ENCODE peak calls at places on chromosomes 2 and 18, in five cellular contexts. One of them, this sample, is unnamed.

GRCh38 chr2:224875870-224876269 is 159.7 kb upstream of the CCDC195 start:
- DNase-seq in kidney epithelial cell: no peak
- DNase-seq in GM12864: no peak
- DNase-seq in fibroblast of lung: no peak
- DNase-seq in epithelial cell of esophagus: no peak
- DNase-seq in this sample: no peak

GRCh38 chr2:112173646-112174319 is 35.6 kb downstream of the FBLN7 start:
- DNase-seq in fibroblast of lung: no peak
- DNase-seq in kidney epithelial cell: peak; percentile 75
- DNase-seq in GM12864: no peak
- DNase-seq in epithelial cell of esophagus: no peak
- DNase-seq in this sample: no peak

GRCh38 chr18:41923495-41923894 is 31.5 kb upstream of the PIK3C3 start:
- DNase-seq in fibroblast of lung: no peak
- DNase-seq in GM12864: no peak
- DNase-seq in epithelial cell of esophagus: no peak
- DNase-seq in kidney epithelial cell: no peak
- DNase-seq in this sample: no peak

GRCh38 chr2:202494300-202494699 is 118.2 kb downstream of the BMPR2 start:
- DNase-seq in GM12864: no peak
- DNase-seq in epithelial cell of esophagus: peak; percentile 30
- DNase-seq in kidney epithelial cell: no peak
- DNase-seq in fibroblast of lung: peak; percentile 92
- DNase-seq in this sample: no peak

GRCh38 chr2:15281681-15282080 is 279.5 kb downstream of the NBAS start:
- DNase-seq in kidney epithelial cell: no peak
- DNase-seq in fibroblast of lung: no peak
- DNase-seq in epithelial cell of esophagus: no peak
- DNase-seq in GM12864: no peak
- DNase-seq in this sample: no peak

GRCh38 chr2:68905116-68905515 is 33.9 kb upstream of the BMP10 start:
- DNase-seq in kidney epithelial cell: no peak
- DNase-seq in GM12864: no peak
- DNase-seq in fibroblast of lung: peak; percentile 36
- DNase-seq in epithelial cell of esophagus: no peak
- DNase-seq in this sample: no peak

GRCh38 chr2:33034784-33035183 is 88.0 kb downstream of the LTBP1 start:
- DNase-seq in GM12864: no peak
- DNase-seq in fibroblast of lung: peak; percentile 76
- DNase-seq in kidney epithelial cell: no peak
- DNase-seq in epithelial cell of esophagus: peak; percentile 34
- DNase-seq in this sample: no peak

GRCh38 chr2:131148426-131148825 is 43.3 kb downstream of the PLEKHB2 start:
- DNase-seq in fibroblast of lung: no peak
- DNase-seq in GM12864: no peak
- DNase-seq in epithelial cell of esophagus: no peak
- DNase-seq in kidney epithelial cell: no peak
- DNase-seq in this sample: no peak

GRCh38 chr2:145744541-145745386 is 1224.8 kb upstream of the ZEB2 start:
- DNase-seq in fibroblast of lung: peak; percentile 87
- DNase-seq in epithelial cell of esophagus: peak; percentile 92
- DNase-seq in GM12864: no peak
- DNase-seq in kidney epithelial cell: peak; percentile 58
- DNase-seq in this sample: no peak

DNA sequence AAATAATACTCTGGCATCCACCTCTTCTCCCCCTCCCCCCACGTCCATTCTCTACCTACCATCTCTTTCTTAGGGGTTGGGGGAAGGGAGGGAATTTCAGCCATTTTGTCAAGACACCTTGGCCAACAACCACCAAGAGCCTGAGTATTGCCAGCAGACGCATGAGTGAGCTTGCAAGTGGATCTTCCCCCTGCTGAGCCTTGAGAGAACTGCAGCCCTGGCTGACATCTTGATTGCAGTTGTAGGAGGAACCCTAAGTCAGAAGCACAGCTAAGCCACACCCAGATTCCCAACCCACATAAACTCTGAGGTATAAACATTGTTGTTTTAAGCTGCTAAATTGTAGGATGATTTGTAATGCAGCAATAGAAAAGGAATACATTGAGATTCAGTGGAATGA is 165.6 kb downstream of the TMEFF2 start:
- DNase-seq in GM12864: peak; percentile 19
- DNase-seq in epithelial cell of esophagus: peak; percentile 69
- DNase-seq in fibroblast of lung: peak; percentile 24
- DNase-seq in kidney epithelial cell: no peak
- DNase-seq in this sample: no peak
- TF ChIP-seq CTCF in GM12864: peak; percentile 67
- TF ChIP-seq CTCF in epithelial cell of esophagus: peak; percentile 62
- TF ChIP-seq CTCF in fibroblast of lung: peak; percentile 23
- TF ChIP-seq CTCF in kidney epithelial cell: peak; percentile 34
- TF ChIP-seq CTCF in this sample: no peak

GRCh38 chr2:20616341-20616871 is 34.5 kb downstream of the HS1BP3 start:
- DNase-seq in kidney epithelial cell: no peak
- DNase-seq in epithelial cell of esophagus: no peak
- DNase-seq in fibroblast of lung: no peak
- DNase-seq in GM12864: no peak
- DNase-seq in this sample: peak; percentile 61

GRCh38 chr2:20618886-20619521 is 31.9 kb downstream of the HS1BP3 start:
- DNase-seq in GM12864: no peak
- DNase-seq in kidney epithelial cell: no peak
- DNase-seq in epithelial cell of esophagus: no peak
- DNase-seq in fibroblast of lung: no peak
- DNase-seq in this sample: peak; percentile 66

GRCh38 chr2:20617081-20617575 is 33.8 kb downstream of the HS1BP3 start:
- DNase-seq in fibroblast of lung: peak; percentile 81
- DNase-seq in GM12864: no peak
- DNase-seq in epithelial cell of esophagus: no peak
- DNase-seq in kidney epithelial cell: no peak
- DNase-seq in this sample: peak; percentile 84

GRCh38 chr2:20618468-20618885 is 32.4 kb downstream of the HS1BP3 start:
- DNase-seq in GM12864: no peak
- DNase-seq in fibroblast of lung: no peak
- DNase-seq in epithelial cell of esophagus: no peak
- DNase-seq in kidney epithelial cell: no peak
- DNase-seq in this sample: peak; percentile 76

GRCh38 chr2:20617892-20618467 is 32.9 kb downstream of the HS1BP3 start:
- DNase-seq in GM12864: no peak
- DNase-seq in kidney epithelial cell: no peak
- DNase-seq in epithelial cell of esophagus: peak; percentile 82
- DNase-seq in fibroblast of lung: peak; percentile 100
- DNase-seq in this sample: peak; percentile 97
- TF ChIP-seq CTCF in GM12864: peak; percentile 23
- TF ChIP-seq CTCF in kidney epithelial cell: peak; percentile 49
- TF ChIP-seq CTCF in epithelial cell of esophagus: peak; percentile 29
- TF ChIP-seq CTCF in fibroblast of lung: peak; percentile 68
- TF ChIP-seq CTCF in this sample: peak; percentile 62

DNA sequence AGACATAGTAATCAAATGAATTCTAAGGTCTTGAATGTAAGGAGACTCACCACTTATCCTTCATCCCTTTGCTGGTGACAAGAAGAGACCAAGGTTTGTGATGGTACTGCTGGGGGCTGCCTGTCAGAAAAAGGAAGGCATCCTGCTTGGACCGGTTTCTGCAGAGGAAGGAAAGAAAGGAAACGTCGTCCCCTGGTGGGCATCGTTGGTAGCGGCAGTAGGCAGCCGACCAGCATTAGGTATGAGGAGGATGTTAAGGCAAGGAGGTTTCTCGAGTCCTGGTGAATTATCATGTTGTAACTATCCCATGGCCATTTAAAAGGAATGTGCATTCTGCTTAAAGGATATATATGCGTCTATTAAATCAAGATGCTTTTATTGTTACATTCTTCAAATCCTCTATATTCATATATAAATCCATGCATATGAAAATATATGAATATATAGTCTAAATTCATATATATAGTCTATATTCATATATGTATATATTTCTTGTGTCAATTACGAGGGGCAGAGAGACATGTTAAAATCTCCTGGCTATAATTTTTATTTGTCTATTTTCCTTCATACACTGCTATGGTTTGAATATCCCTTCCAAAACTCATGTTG is 94.4 kb upstream of the TGFA start:
- DNase-seq in kidney epithelial cell: peak; percentile 34
- DNase-seq in fibroblast of lung: peak; percentile 47
- DNase-seq in GM12864: peak; percentile 19
- DNase-seq in epithelial cell of esophagus: peak; percentile 79
- DNase-seq in this sample: no peak
- TF ChIP-seq CTCF in kidney epithelial cell: peak; percentile 100
- TF ChIP-seq CTCF in fibroblast of lung: peak; percentile 100
- TF ChIP-seq CTCF in GM12864: peak; percentile 100
- TF ChIP-seq CTCF in epithelial cell of esophagus: peak; percentile 100
- TF ChIP-seq CTCF in this sample: peak; percentile 85

GRCh38 chr2:149192425-149192824 is 138.0 kb upstream of the LYPD6 start:
- DNase-seq in fibroblast of lung: no peak
- DNase-seq in GM12864: no peak
- DNase-seq in epithelial cell of esophagus: peak; percentile 69
- DNase-seq in kidney epithelial cell: no peak
- DNase-seq in this sample: no peak

GRCh38 chr2:149188291-149188690 is 142.1 kb upstream of the LYPD6 start:
- DNase-seq in fibroblast of lung: no peak
- DNase-seq in epithelial cell of esophagus: peak; percentile 46
- DNase-seq in GM12864: no peak
- DNase-seq in kidney epithelial cell: no peak
- DNase-seq in this sample: no peak

GRCh38 chr2:149187061-149187460 is 143.3 kb upstream of the LYPD6 start:
- DNase-seq in epithelial cell of esophagus: no peak
- DNase-seq in kidney epithelial cell: no peak
- DNase-seq in fibroblast of lung: no peak
- DNase-seq in GM12864: no peak
- DNase-seq in this sample: no peak

GRCh38 chr2:149191915-149192314 is 138.5 kb upstream of the LYPD6 start:
- DNase-seq in fibroblast of lung: no peak
- DNase-seq in kidney epithelial cell: no peak
- DNase-seq in epithelial cell of esophagus: peak; percentile 78
- DNase-seq in GM12864: no peak
- DNase-seq in this sample: no peak

DNA sequence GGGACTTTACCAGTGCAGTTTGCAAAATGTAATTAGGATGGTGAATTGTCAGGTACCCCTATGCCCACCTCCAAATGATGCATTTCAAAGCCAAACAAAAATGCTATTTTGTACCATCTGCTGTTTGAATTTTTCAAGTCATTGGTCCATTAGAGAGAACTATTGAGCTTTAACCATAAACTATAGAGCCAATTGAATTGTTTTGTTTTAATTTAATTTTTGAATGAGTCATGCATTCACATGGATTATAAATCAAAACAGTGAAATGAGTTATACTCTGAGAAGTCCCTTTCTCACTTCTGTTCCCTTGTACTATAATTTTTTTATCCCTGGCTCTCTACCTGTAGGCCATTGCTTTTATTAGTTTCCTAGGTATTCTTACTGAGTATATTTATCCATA is 140.6 kb upstream of the LYPD6 start:
- DNase-seq in GM12864: no peak
- DNase-seq in epithelial cell of esophagus: no peak
- DNase-seq in fibroblast of lung: no peak
- DNase-seq in kidney epithelial cell: no peak
- DNase-seq in this sample: no peak
- TF ChIP-seq CTCF in GM12864: no peak
- TF ChIP-seq CTCF in epithelial cell of esophagus: no peak
- TF ChIP-seq CTCF in fibroblast of lung: no peak
- TF ChIP-seq CTCF in kidney epithelial cell: no peak
- TF ChIP-seq CTCF in this sample: no peak

DNA sequence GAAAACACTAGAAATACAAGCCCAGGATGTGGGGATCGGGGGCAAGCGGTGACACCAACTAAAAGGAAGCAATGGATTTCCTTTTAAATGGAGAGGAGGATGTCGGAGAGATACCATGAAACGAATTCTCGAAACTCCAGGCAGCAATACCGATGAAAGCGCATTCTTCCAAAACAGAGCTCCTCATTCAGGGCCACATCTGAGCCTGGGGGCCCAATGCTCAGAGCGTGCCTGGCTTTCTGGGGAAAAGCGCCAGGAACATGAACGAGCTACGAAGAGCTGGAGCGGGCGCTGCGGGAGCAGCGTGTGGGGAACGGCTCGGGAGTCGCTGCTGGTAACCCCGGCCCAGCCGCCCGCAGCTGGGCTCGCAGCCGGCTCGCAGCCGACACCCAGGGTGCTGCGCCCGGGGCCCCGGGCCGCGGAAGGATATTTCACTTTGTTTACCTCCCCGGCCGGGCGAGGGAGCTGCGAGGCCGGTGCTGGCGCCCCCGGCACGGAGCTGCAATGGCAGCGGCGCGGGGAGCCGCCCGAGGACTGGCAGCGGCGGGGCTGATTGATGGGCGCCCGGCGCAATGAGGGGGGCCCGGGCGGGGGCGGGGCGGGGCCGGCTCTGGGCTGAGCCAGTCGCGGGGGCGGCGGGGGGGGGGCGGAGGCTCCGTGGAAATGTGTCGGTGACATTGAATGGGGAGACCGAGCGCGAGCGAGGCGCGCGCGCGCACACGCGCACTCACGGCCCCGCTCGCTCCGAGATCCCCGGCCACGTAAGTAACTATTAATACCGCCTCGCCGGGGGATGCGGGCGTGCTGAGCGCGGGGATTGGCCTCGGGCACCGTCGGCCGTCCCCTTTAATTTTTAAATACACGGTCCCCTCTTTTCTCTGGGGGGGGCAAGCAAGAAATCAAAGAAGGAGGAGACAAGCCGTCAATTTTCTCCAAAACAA is at the start of gene TRIB2:
- DNase-seq in epithelial cell of esophagus: peak; percentile 82
- DNase-seq in fibroblast of lung: peak; percentile 91
- DNase-seq in GM12864: peak; percentile 38
- DNase-seq in kidney epithelial cell: no peak
- DNase-seq in this sample: peak; percentile 87
- TF ChIP-seq CTCF in epithelial cell of esophagus: no peak
- TF ChIP-seq CTCF in fibroblast of lung: no peak
- TF ChIP-seq CTCF in GM12864: no peak
- TF ChIP-seq CTCF in kidney epithelial cell: no peak
- TF ChIP-seq CTCF in this sample: no peak

DNA sequence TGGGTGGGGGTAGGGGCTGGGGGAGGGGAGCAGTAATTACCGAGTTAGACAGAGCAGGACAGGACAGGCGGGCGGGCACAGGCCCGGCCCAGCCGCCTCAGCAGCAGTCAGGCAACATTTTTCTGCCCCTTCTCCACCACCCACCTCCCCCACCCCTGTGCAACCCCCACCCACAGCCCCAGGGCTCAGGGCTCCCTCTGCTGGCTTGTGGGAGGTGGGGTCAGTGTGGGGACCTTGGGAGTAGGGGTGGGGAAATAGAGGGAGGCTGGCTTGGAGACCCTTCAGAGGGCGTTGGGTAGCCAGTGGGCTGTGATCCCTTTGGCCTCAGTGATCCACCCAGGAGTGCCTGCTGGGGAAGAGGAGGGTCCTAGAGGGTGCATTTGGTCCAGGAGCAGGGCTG is 6.4 kb downstream of the WNT6 start:
- DNase-seq in fibroblast of lung: no peak
- DNase-seq in kidney epithelial cell: no peak
- DNase-seq in GM12864: no peak
- DNase-seq in epithelial cell of esophagus: no peak
- DNase-seq in this sample: no peak
- TF ChIP-seq CTCF in fibroblast of lung: no peak
- TF ChIP-seq CTCF in kidney epithelial cell: no peak
- TF ChIP-seq CTCF in GM12864: peak; percentile 3
- TF ChIP-seq CTCF in epithelial cell of esophagus: no peak
- TF ChIP-seq CTCF in this sample: no peak